ENCODE peak calls at places on chromosomes 13 and 19, in five cellular contexts. O, I, X, L and U are unnamed samples.

GRCh38 chr13:23384111-23384510 is 49.4 kb downstream of the SACS start:
- DNase-seq in O (no peak), I (no peak), X (peak), L (no peak), U (no peak)

GRCh38 chr19:18793144-18794028 is 2.3 kb upstream of the COMP start:
- DNase-seq in O (no peak), I (no peak), X (no peak), L (no peak), U (no peak)

GRCh38 chr13:109309625-109310363 is 476.6 kb downstream of the IRS2 start:
- DNase-seq in O (no peak), I (no peak), X (no peak), L (no peak), U (no peak)

GRCh38 chr13:25943666-25944065 is 108.2 kb downstream of the SHISA2 start:
- DNase-seq in O (no peak), I (no peak), X (peak), L (no peak), U (no peak)

GRCh38 chr13:111216166-111216960 is 101.3 kb downstream of the ARHGEF7 start:
- DNase-seq in O (no peak), I (no peak), X (no peak), L (peak), U (peak)

GRCh38 chr13:41554626-41555386 is 97.5 kb downstream of the RGCC start:
- DNase-seq in O (no peak), I (no peak), X (no peak), L (no peak), U (no peak)

GRCh38 chr19:38173324-38174041 is 50.5 kb downstream of the DPF1 start:
- DNase-seq in O (no peak), I (peak), X (peak), L (no peak), U (no peak)

GRCh38 chr19:47658431-47659383 is 49.8 kb downstream of the BICRA start:
- DNase-seq in O (no peak), I (no peak), X (no peak), L (no peak), U (no peak)

GRCh38 chr13:41456768-41457588 is at the start of gene RGCC:
- DNase-seq in O (peak), I (peak), X (peak), L (peak), U (no peak)

GRCh38 chr19:36771275-36772231 is 1.1 kb downstream of the ZNF850 start:
- DNase-seq in O (no peak), I (peak), X (peak), L (peak), U (peak)

GRCh38 chr13:79128158-79128557 is 277.9 kb downstream of the RBM26 start:
- DNase-seq in O (no peak), I (no peak), X (peak), L (no peak), U (no peak)

GRCh38 chr13:112760440-112760839 is 70.6 kb downstream of the ATP11A start:
- DNase-seq in O (no peak), I (no peak), X (no peak), L (no peak), U (no peak)

GRCh38 chr19:28793391-28794168 is 419.4 kb downstream of the UQCRFS1 start:
- DNase-seq in O (no peak), I (no peak), X (no peak), L (no peak), U (no peak)

GRCh38 chr13:49226613-49227012 is 6.5 kb downstream of the MLNR start:
- DNase-seq in O (no peak), I (no peak), X (no peak), L (no peak), U (no peak)

GRCh38 chr13:87656311-87656710 is 14.9 kb upstream of the SLITRK5 start:
- DNase-seq in O (no peak), I (no peak), X (no peak), L (no peak), U (no peak)

GRCh38 chr19:1884291-1884718 is 991 bp downstream of the ABHD17A start:
- DNase-seq in O (no peak), I (no peak), X (no peak), L (no peak), U (no peak)

GRCh38 chr13:93235258-93236015 is 8.8 kb downstream of the GPC6 start:
- DNase-seq in O (no peak), I (peak), X (peak), L (no peak), U (no peak)

GRCh38 chr13:104779311-104779710 is 1713.1 kb upstream of the SLC10A2 start:
- DNase-seq in O (no peak), I (no peak), X (no peak), L (no peak), U (no peak)

GRCh38 chr19:40804783-40805242 is 5.8 kb downstream of the EGLN2 start:
- DNase-seq in O (no peak), I (no peak), X (no peak), L (no peak), U (no peak)

GRCh38 chr19:37872383-37872782 is 34.0 kb downstream of the WDR87 start:
- DNase-seq in O (no peak), I (no peak), X (no peak), L (no peak), U (no peak)

GRCh38 chr13:47279956-47280355 is 383.1 kb upstream of the HTR2A start:
- DNase-seq in O (no peak), I (no peak), X (no peak), L (no peak), U (peak)

GRCh38 chr13:22108283-22108897 is 437.5 kb downstream of the FGF9 start:
- DNase-seq in O (no peak), I (peak), X (peak), L (no peak), U (no peak)

GRCh38 chr19:29587518-29587986 is 18.5 kb upstream of the POP4 start:
- DNase-seq in O (peak), I (peak), X (peak), L (no peak), U (peak)

GRCh38 chr13:62432295-62432694 is 1016.6 kb upstream of the PCDH20 start:
- DNase-seq in O (no peak), I (no peak), X (no peak), L (no peak), U (no peak)

GRCh38 chr13:30463820-30464495 is 1.8 kb downstream of the HMGB1 start:
- DNase-seq in O (peak), I (peak), X (peak), L (peak), U (peak)

GRCh38 chr19:49359851-49360845 is 2.1 kb downstream of the TEAD2 start:
- DNase-seq in O (no peak), I (no peak), X (no peak), L (no peak), U (no peak)